ENCODE peak calls at places on chromosomes 1 and 21, in seven cellular contexts. G is GM23248, E is GM23338, C is OCI-LY7, M is hepatocyte, K is HCT116, P is PC-3. A is an unnamed sample.

GRCh38 chr1:151829352-151830046 is 2.1 kb downstream of the RORC start:
- DNase-seq in G (no peak), E (no peak), C (no peak), M (no peak), K (no peak), P (no peak), A (no peak)

GRCh38 chr1:23590058-23590783 is 30.9 kb upstream of the ID3 start:
- DNase-seq in G (no peak), E (no peak), C (peak; percentile 72), M (no peak), K (no peak), P (no peak), A (no peak)

GRCh38 chr1:31727849-31728248 is 24.0 kb upstream of the COL16A1 start:
- DNase-seq in G (no peak), E (no peak), C (no peak), M (no peak), K (no peak), P (no peak), A (no peak)

GRCh38 chr1:206032356-206033140 is 8.9 kb upstream of the CTSE start:
- DNase-seq in G (no peak), E (no peak), C (no peak), M (no peak), K (no peak), P (no peak), A (no peak)

GRCh38 chr21:28554660-28555475 is 437.8 kb downstream of the LTN1 start:
- DNase-seq in G (peak; percentile 15), E (peak; percentile 18), C (no peak), M (peak; percentile 14), K (no peak), P (no peak), A (peak; percentile 3)

GRCh38 chr1:60832372-60832771 is 250.0 kb upstream of the NFIA start:
- DNase-seq in G (no peak), E (no peak), C (no peak), M (no peak), K (no peak), P (no peak), A (no peak)

GRCh38 chr1:230371923-230372703 is 54.0 kb downstream of the PGBD5 start:
- DNase-seq in G (no peak), E (no peak), C (no peak), M (no peak), K (no peak), P (no peak), A (no peak)

GRCh38 chr1:177640687-177641086 is 329.2 kb downstream of the SEC16B start:
- DNase-seq in G (no peak), E (no peak), C (no peak), M (no peak), K (no peak), P (no peak), A (no peak)

GRCh38 chr1:203508463-203508862 is 14.5 kb downstream of the OPTC start:
- DNase-seq in G (no peak), E (no peak), C (no peak), M (peak; percentile 67), K (no peak), P (no peak), A (peak; percentile 50)

GRCh38 chr1:228148196-228148861 is 1.4 kb upstream of the GJC2 start:
- DNase-seq in G (no peak), E (no peak), C (no peak), M (peak; percentile 7), K (no peak), P (no peak), A (no peak)

GRCh38 chr1:159071970-159072582 is 4.5 kb downstream of the AIM2 start:
- DNase-seq in G (peak; percentile 83), E (peak; percentile 83), C (peak; percentile 78), M (peak; percentile 78), K (peak; percentile 48), P (peak; percentile 77), A (peak; percentile 70)

GRCh38 chr1:91502882-91503184 is 2.2 kb downstream of the CDC7 start:
- DNase-seq in G (peak; percentile 29), E (no peak), C (peak; percentile 61), M (peak; percentile 11), K (no peak), P (peak; percentile 33), A (peak; percentile 23)

GRCh38 chr21:45405271-45405818 is 380 bp downstream of the COL18A1 start:
- DNase-seq in G (peak; percentile 57), E (no peak), C (no peak), M (peak; percentile 69), K (no peak), P (peak; percentile 52), A (peak; percentile 57)

GRCh38 chr1:42533101-42533863 is 70.2 kb downstream of the CCDC30 start:
- DNase-seq in G (no peak), E (peak; percentile 11), C (no peak), M (no peak), K (no peak), P (no peak), A (no peak)

GRCh38 chr1:185343306-185343705 is 26.3 kb upstream of the IVNS1ABP start:
- DNase-seq in G (no peak), E (no peak), C (no peak), M (no peak), K (no peak), P (no peak), A (no peak)

GRCh38 chr1:7301346-7301993 is 469.6 kb upstream of the VAMP3 start:
- DNase-seq in G (peak; percentile 39), E (no peak), C (no peak), M (no peak), K (no peak), P (no peak), A (no peak)

GRCh38 chr1:77048615-77049005 is 170.6 kb downstream of the PIGK start:
- DNase-seq in G (no peak), E (no peak), C (no peak), M (no peak), K (no peak), P (no peak), A (no peak)

GRCh38 chr21:29184047-29184446 is 53.6 kb downstream of the MAP3K7CL start:
- DNase-seq in G (no peak), E (no peak), C (no peak), M (no peak), K (no peak), P (no peak), A (no peak)

GRCh38 chr1:8649027-8649426 is 168.4 kb downstream of the RERE start:
- DNase-seq in G (no peak), E (no peak), C (no peak), M (no peak), K (no peak), P (peak; percentile 18), A (no peak)

GRCh38 chr1:99277066-99277465 is 12.8 kb downstream of the PLPPR4 start:
- DNase-seq in G (no peak), E (no peak), C (no peak), M (no peak), K (no peak), P (no peak), A (no peak)

GRCh38 chr1:24169286-24169685 is 17.8 kb downstream of the IFNLR1 start:
- DNase-seq in G (no peak), E (no peak), C (no peak), M (no peak), K (no peak), P (no peak), A (no peak)

GRCh38 chr21:38830667-38831525 is 25.2 kb downstream of the ETS2 start:
- DNase-seq in G (no peak), E (no peak), C (peak; percentile 78), M (no peak), K (no peak), P (no peak), A (no peak)
- H3K4me2 ChIP-seq in G (peak overlapping the region; percentile 58), E (no peak overlapping the region), C (peak overlapping the region; percentile 54), M (no peak overlapping the region), K (no peak overlapping the region), P (no peak overlapping the region), A (no peak overlapping the region)

GRCh38 chr1:242523282-242523967 is 1.1 kb downstream of the PLD5 start:
- DNase-seq in G (no peak), E (peak; percentile 62), C (no peak), M (no peak), K (no peak), P (no peak), A (peak; percentile 51)

GRCh38 chr1:242525360-242525722 is 844 bp upstream of the PLD5 start:
- DNase-seq in G (no peak), E (peak; percentile 12), C (no peak), M (no peak), K (no peak), P (no peak), A (peak; percentile 49)

GRCh38 chr1:242523968-242524570 is 428 bp downstream of the PLD5 start:
- DNase-seq in G (peak; percentile 45), E (peak; percentile 90), C (no peak), M (peak; percentile 77), K (no peak), P (peak; percentile 33), A (peak; percentile 85)

GRCh38 chr1:242525769-242526168 is 1.3 kb upstream of the PLD5 start:
- DNase-seq in G (no peak), E (no peak), C (no peak), M (no peak), K (no peak), P (no peak), A (no peak)

GRCh38 chr1:242524571-242525359 is at the start of gene PLD5:
- DNase-seq in G (peak; percentile 17), E (peak; percentile 73), C (no peak), M (peak; percentile 46), K (no peak), P (no peak), A (peak; percentile 73)
- TF ChIP-seq EZH2phosphoT487 in G (no peak), E (no peak), C (no peak), M (no peak), K (no peak), P (peak; percentile 39), A (no peak)

DNA sequence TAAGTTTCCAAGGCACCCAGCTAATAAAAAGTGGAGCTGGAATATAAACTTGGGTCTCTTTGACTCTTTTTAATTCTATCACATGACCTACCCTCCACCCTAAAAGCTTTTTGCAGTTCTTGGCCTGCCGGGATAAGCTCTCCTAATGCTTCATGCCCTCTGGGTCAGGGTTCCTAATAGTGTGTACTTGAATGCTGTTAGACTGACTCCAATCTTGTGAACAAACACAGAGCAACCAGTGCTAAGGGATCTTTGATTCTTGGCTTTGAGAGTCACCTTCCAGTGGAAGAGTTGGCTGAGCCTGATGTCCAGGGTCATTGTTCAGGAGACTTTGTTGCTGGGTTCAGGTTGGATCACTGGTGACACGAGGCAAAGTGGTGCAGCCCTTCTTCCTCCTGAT is 27.3 kb downstream of the PROK1 start:
- DNase-seq in G (no peak), E (no peak), C (no peak), M (no peak), K (no peak), P (no peak), A (no peak)
- H2AFZ ChIP-seq in G (no peak overlapping the region), E (no peak overlapping the region), C (no peak overlapping the region), M (no peak overlapping the region), K (peak overlapping the region; percentile 63), P (no peak overlapping the region), A (no peak overlapping the region)

DNA sequence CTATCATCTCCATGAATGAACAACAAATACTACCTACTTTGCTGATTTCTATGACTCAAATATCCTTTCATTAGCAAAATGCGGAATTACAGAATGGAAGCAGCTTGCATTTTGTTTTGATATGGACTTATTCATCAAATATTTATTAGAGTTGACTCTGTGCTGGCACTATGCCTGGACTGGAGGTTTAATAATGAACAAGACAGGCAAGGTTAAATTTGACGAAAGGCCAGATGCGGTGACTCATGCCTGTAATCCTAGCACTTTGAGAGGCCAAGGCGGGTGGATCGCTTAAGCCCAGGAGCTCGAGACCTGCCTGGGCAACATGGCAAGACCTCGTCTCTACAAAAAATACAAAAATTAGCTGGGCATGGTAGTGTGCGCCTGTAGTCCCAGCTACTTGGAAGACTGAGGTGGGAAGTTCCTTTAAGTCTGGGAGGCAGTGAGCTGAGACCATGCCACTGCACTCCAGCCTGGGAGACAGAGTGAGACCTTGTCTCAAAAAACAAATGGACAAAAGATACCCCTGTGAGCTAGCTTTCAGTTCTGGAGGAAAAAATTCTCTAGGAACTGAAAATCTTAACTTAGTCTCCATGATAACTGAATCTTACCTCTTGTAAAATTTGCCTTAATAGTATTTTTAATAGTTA is 29.3 kb upstream of the SOD1 start:
- DNase-seq in G (peak; percentile 30), E (no peak), C (no peak), M (peak; percentile 33), K (peak; percentile 75), P (peak; percentile 99), A (no peak)
- H3K4me2 ChIP-seq in G (no peak overlapping the region), E (no peak overlapping the region), C (no peak overlapping the region), M (no peak overlapping the region), K (peak overlapping the region; percentile 63), P (peak overlapping the region; percentile 59), A (no peak overlapping the region)

A was measured in neural progenitor cell.